ENCODE peak calls at places on chromosome X, in seven cellular contexts. V is tibial artery, W is PC-3, E is adrenal gland, R is lower lobe of right lung, B is cardiac muscle cell, F is breast epithelium. P is an unnamed sample.

GRCh38 chrX:110944793-110945466 is 149.3 kb upstream of the CHRDL1 start:
- DNase-seq in V (no peak), W (no peak), E (no peak), R (no peak), B (peak; percentile 0), F (no peak), P (no peak)

GRCh38 chrX:49164589-49165360 is 2.2 kb downstream of the MAGIX start:
- DNase-seq in V (no peak), W (no peak), E (no peak), R (no peak), B (no peak), F (no peak), P (no peak)

GRCh38 chrX:25534096-25534495 is 518.3 kb upstream of the ARX start:
- DNase-seq in V (no peak), W (no peak), E (no peak), R (no peak), B (no peak), F (no peak), P (no peak)

GRCh38 chrX:111854778-111855490 is 21.0 kb upstream of the TRPC5OS start:
- DNase-seq in V (no peak), W (no peak), E (no peak), R (no peak), B (no peak), F (no peak), P (no peak)

GRCh38 chrX:122220644-122221373 is 963.3 kb upstream of the GRIA3 start:
- DNase-seq in V (no peak), W (no peak), E (no peak), R (no peak), B (no peak), F (no peak), P (no peak)

GRCh38 chrX:136658151-136658550 is 10.2 kb downstream of the CD40LG start:
- DNase-seq in V (no peak), W (no peak), E (no peak), R (no peak), B (no peak), F (no peak), P (no peak)

GRCh38 chrX:16882188-16882587 is 12.0 kb upstream of the RBBP7 start:
- DNase-seq in V (peak; percentile 21), W (peak; percentile 23), E (peak; percentile 75), R (peak; percentile 52), B (no peak), F (no peak), P (peak; percentile 57)

GRCh38 chrX:54811301-54811885 is 3.8 kb downstream of the MAGED2 start:
- DNase-seq in V (no peak), W (no peak), E (no peak), R (no peak), B (no peak), F (no peak), P (no peak)

GRCh38 chrX:1389181-1389992 is 2.5 kb downstream of the SLC25A6 start:
- DNase-seq in V (no peak), W (no peak), E (peak; percentile 58), R (peak; percentile 46), B (no peak), F (peak; percentile 50), P (no peak)

GRCh38 chrX:70434914-70435586 is 9.6 kb upstream of the DLG3 start:
- DNase-seq in V (peak; percentile 54), W (no peak), E (peak; percentile 59), R (no peak), B (peak; percentile 58), F (no peak), P (peak; percentile 63)

DNA sequence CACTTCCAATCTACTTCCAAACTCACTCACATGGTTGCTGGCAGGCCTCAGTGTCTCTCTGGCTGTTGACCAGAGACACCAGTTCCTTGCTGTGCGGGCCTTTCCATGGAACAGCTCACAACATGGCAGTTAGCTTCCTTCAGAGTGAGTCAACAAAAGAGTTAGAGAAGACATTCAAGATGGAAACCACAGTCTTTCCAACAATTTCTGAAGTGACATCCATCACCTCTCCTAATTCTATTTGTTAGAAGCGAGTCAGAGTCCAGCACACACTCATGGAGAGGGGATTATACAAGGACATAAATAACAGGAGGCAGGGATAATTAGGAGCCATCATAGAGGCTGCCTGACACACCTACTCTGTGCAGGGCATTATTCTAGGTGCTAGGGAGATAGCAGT is 62.5 kb upstream of the TMEM164 start:
- DNase-seq in V (no peak), W (no peak), E (no peak), R (no peak), B (no peak), F (no peak), P (no peak)
- H3K27ac ChIP-seq in V (no peak overlapping the region), W (no peak overlapping the region), E (no peak overlapping the region), R (no peak overlapping the region), B (no peak overlapping the region), F (no peak overlapping the region), P (no peak overlapping the region)

DNA sequence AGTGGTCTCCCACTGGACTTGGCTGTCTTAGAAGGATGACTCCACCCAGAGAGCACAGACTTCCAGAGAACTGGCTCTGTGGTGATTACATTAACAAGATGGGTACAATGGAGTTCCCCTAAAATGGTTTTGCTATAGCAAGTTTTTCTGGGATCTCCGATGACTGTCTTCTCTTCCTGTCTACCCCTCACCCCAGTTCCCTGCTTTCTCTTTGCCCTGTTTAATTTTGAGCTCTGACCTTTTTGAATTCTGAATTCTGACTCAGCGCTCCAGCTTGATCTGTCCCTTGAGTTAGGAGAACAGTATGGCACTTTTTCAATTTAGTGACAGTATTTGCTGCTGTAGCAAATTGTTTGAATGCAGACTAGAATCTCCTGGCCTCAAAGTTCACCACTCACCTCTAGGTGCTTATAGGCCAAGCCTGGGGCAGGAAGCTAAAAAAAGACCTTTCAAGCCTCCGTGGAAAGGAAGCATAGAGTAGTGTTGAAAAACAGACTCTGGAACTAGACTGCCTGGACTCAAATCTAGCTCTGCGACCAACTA is 7.0 kb downstream of the MSN start:
- DNase-seq in V (no peak), W (no peak), E (no peak), R (no peak), B (peak; percentile 29), F (no peak), P (no peak)
- H3K4me1 ChIP-seq in V (peaks cover 45% of the 10 kb centered on the region), W (peaks cover 77% of the 10 kb centered on the region), E (peaks cover 25% of the 10 kb centered on the region), R (peaks cover 79% of the 10 kb centered on the region), B (peaks cover 13% of the 10 kb centered on the region), F (no peaks in the 10 kb centered on the region), P (peaks cover 2% of the 10 kb centered on the region)

DNA sequence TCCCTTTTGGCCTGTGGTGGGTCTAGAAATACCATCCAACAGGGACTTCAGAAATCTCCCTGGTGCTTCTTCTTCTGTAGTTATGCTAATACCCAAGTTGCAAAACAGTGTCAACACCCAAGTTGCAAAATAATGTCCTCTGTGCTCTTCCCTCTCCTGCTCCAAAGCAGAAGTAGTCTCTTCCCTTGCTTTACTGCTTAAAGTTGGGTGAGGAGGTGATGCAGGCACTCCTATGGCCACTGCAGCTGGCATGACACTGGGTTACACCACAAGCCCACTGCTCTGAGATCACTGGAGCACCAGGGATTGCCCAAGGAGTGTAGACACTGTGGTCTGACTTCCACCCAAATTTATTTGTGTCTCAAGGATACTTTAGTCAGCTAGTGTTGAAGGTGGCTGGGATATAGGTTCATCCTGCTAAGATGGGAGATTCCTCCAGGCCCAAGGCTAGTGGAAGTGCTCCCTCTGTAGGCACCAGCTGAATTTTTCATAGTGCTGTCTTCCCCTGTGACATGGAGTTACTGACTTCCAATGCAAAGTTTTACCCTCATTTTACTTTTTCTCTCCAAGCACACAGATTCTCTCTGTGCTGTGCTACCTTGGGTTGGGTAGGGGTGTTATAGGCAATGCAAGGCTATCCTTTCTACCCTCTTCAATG is 196.2 kb upstream of the TENT5D start:
- DNase-seq in V (no peak), W (peak; percentile 31), E (no peak), R (no peak), B (no peak), F (no peak), P (no peak)
- H3K27ac ChIP-seq in V (no peak overlapping the region), W (no peak overlapping the region), E (no peak overlapping the region), R (no peak overlapping the region), B (no peak overlapping the region), F (no peak overlapping the region), P (no peak overlapping the region)

GRCh38 chrX:118523920-118524319 is 28.3 kb downstream of the DOCK11 start:
- DNase-seq in V (no peak), W (no peak), E (no peak), R (no peak), B (no peak), F (no peak), P (no peak)

GRCh38 chrX:118528089-118528753 is 32.6 kb downstream of the DOCK11 start:
- DNase-seq in V (no peak), W (no peak), E (no peak), R (no peak), B (no peak), F (no peak), P (no peak)

GRCh38 chrX:118524344-118524743 is 28.7 kb downstream of the DOCK11 start:
- DNase-seq in V (no peak), W (no peak), E (no peak), R (no peak), B (no peak), F (no peak), P (no peak)

GRCh38 chrX:118525146-118525725 is 29.6 kb downstream of the DOCK11 start:
- DNase-seq in V (no peak), W (no peak), E (no peak), R (no peak), B (no peak), F (no peak), P (no peak)

GRCh38 chrX:118526149-118526548 is 30.5 kb downstream of the DOCK11 start:
- DNase-seq in V (no peak), W (no peak), E (no peak), R (no peak), B (peak; percentile 28), F (no peak), P (no peak)
- H3K4me1 ChIP-seq in V (peaks cover 11% of the 10 kb centered on the region), W (no peaks in the 10 kb centered on the region), E (no peaks in the 10 kb centered on the region), R (peaks cover 6% of the 10 kb centered on the region), B (peaks cover 18% of the 10 kb centered on the region), F (no peaks in the 10 kb centered on the region), P (peaks cover 18% of the 10 kb centered on the region)

DNA sequence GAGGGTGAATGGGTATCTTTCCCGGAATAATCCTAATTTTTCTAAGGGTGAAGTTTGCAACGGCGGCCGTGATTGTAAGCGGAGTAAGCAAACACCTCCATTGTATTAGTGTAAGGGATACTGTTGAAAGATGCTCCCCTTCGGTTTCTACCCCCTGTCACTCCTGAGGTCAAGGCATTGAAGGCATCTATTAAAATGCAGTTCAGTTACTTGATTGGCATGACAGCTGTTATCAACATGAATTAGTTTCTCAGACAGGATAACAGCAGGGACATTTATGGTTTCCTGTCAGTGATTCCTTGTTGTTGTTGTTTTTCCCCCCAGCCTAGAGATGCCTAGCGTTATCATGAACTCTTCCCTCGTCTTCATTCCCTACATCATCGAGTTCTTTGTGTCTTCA is 552 bp downstream of the SLC25A14 start:
- DNase-seq in V (no peak), W (no peak), E (no peak), R (no peak), B (no peak), F (no peak), P (no peak)
- H3K27ac ChIP-seq in V (peak overlapping the region; percentile 72), W (no peak overlapping the region), E (no peak overlapping the region), R (peak overlapping the region; percentile 79), B (peak overlapping the region; percentile 22), F (peak overlapping the region; percentile 43), P (peak overlapping the region; percentile 85)

DNA sequence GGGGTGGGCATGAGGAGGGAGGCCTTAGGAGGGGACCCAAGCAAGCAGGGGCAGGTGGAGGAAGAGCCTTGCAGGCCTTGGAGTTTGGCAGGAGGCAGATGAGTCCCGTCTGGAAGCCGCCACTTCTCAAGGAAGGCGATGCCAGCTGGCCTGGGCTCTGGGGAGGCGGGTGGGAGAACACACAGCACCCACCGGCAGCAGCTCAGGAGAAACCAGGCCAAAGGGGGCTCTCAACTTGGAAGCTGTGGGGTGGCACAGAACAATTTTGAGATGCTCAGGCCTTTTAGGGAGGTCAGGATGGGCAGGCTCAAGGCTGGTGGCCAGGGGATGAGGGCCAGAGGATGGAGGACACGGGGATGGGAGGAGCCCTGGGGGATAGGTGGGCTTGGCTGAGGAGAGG is 11.6 kb upstream of the DUSP9 start:
- DNase-seq in V (no peak), W (no peak), E (no peak), R (no peak), B (no peak), F (no peak), P (no peak)
- H3K4me1 ChIP-seq in V (no peaks in the 10 kb centered on the region), W (no peaks in the 10 kb centered on the region), E (no peaks in the 10 kb centered on the region), R (no peaks in the 10 kb centered on the region), B (no peaks in the 10 kb centered on the region), F (no peaks in the 10 kb centered on the region), P (no peaks in the 10 kb centered on the region)

GRCh38 chrX:41031256-41031967 is 53.8 kb upstream of the USP9X start:
- DNase-seq in V (no peak), W (no peak), E (no peak), R (no peak), B (no peak), F (no peak), P (no peak)
- H3K27ac ChIP-seq in V (no peak overlapping the region), W (no peak overlapping the region), E (no peak overlapping the region), R (no peak overlapping the region), B (no peak overlapping the region), F (no peak overlapping the region), P (no peak overlapping the region)